ENCODE peak calls at places on chromosomes 4 and X, in eight cellular contexts. A is GM10248, Z is lower lobe of right lung, G is nephron progenitor cell, E is hepatocyte, Q is left lung, P is ovary, D is cardiac fibroblast. I is an unnamed sample.
A peak's percentile ranks its signal among the peaks of the same experiment; 100 is the strongest.

GRCh38 chr4:81665050-81665449 is 193.3 kb upstream of the RASGEF1B start:
- DNase-seq in A (no peak), G (no peak), Q (no peak), Z (no peak), D (no peak), E (no peak), P (no peak), I (no peak)

GRCh38 chr4:109989044-109989443 is 76.4 kb downstream of the EGF start:
- DNase-seq in E (peak; percentile 54), Z (no peak), Q (no peak), D (peak; percentile 22), G (no peak), A (no peak), P (no peak), I (no peak)

GRCh38 chrX:147476008-147476407 is 435.7 kb upstream of the FMR1 start:
- DNase-seq in A (peak; percentile 1), D (no peak), Q (no peak), G (peak; percentile 6), E (peak; percentile 38), P (no peak), Z (no peak), I (no peak)

GRCh38 chr4:163380703-163381102 is 37.0 kb downstream of the NPY5R start:
- DNase-seq in Q (no peak), Z (no peak), E (peak; percentile 7), D (no peak), P (no peak), G (no peak), A (no peak), I (no peak)

GRCh38 chr4:10057023-10057395 is 35.7 kb upstream of the SLC2A9 start:
- DNase-seq in A (no peak), E (no peak), P (no peak), D (no peak), G (no peak), Q (no peak), Z (no peak), I (no peak)

GRCh38 chrX:1442016-1442665 is 10.6 kb downstream of the ASMTL start:
- DNase-seq in Q (peak; percentile 41), A (no peak), D (no peak), Z (peak; percentile 36), E (no peak), P (no peak), G (no peak), I (no peak)

GRCh38 chr4:28555851-28556250 is 1695.2 kb downstream of the STIM2 start:
- DNase-seq in Z (no peak), A (no peak), Q (no peak), E (no peak), D (peak; percentile 5), G (no peak), P (no peak), I (no peak)

GRCh38 chrX:23637187-23637586 is 30.1 kb upstream of the PRDX4 start:
- DNase-seq in Q (no peak), Z (no peak), A (peak; percentile 22), E (no peak), D (no peak), P (no peak), G (no peak), I (peak; percentile 31)

GRCh38 chr4:153212755-153213154 is 8.5 kb downstream of the TRIM2 start:
- DNase-seq in G (no peak), D (no peak), Z (no peak), A (no peak), P (no peak), Q (no peak), E (no peak), I (no peak)

GRCh38 chrX:115330498-115331138 is 41.1 kb downstream of the LUZP4 start:
- DNase-seq in G (peak; percentile 50), Z (no peak), A (peak; percentile 55), D (peak; percentile 81), E (peak; percentile 83), P (peak; percentile 41), Q (no peak), I (no peak)

GRCh38 chr4:113768952-113769351 is 7.4 kb upstream of the CAMK2D start:
- DNase-seq in G (no peak), A (no peak), D (no peak), P (no peak), E (no peak), Z (no peak), Q (no peak), I (no peak)

GRCh38 chr4:20326977-20327376 is 75.3 kb downstream of the SLIT2 start:
- DNase-seq in Q (no peak), P (no peak), G (no peak), Z (no peak), E (no peak), D (peak; percentile 26), A (no peak), I (no peak)

GRCh38 chrX:45515262-45516215 is 314.9 kb upstream of the DIPK2B start:
- DNase-seq in D (peak; percentile 90), A (peak; percentile 10), E (peak; percentile 71), Q (no peak), G (no peak), Z (peak; percentile 67), P (peak; percentile 67), I (no peak)

GRCh38 chr4:120691106-120691505 is 231.4 kb downstream of the PRDM5 start:
- DNase-seq in D (no peak), E (no peak), P (no peak), Q (no peak), G (no peak), Z (no peak), A (no peak), I (no peak)

GRCh38 chr4:98374643-98375042 is 113.5 kb downstream of the RAP1GDS1 start:
- DNase-seq in A (no peak), G (no peak), E (no peak), D (peak; percentile 24), Q (no peak), Z (no peak), P (no peak), I (no peak)

GRCh38 chr4:56626963-56627362 is 54.1 kb downstream of the HOPX start:
- DNase-seq in G (no peak), E (no peak), D (no peak), Z (no peak), Q (no peak), A (no peak), P (no peak), I (no peak)

GRCh38 chr4:170741856-170742255 is 652.1 kb upstream of the AADAT start:
- DNase-seq in E (no peak), Q (no peak), D (no peak), Z (no peak), A (no peak), G (no peak), P (no peak), I (no peak)

GRCh38 chr4:12445711-12446110 is 1017.0 kb upstream of the HS3ST1 start:
- DNase-seq in A (no peak), Q (no peak), G (no peak), Z (no peak), P (no peak), D (peak; percentile 62), E (no peak), I (no peak)

GRCh38 chr4:12446650-12447049 is 1018.0 kb upstream of the HS3ST1 start:
- DNase-seq in E (peak; percentile 46), Z (no peak), G (no peak), A (no peak), D (peak; percentile 48), Q (no peak), P (peak; percentile 10), I (no peak)

DNA sequence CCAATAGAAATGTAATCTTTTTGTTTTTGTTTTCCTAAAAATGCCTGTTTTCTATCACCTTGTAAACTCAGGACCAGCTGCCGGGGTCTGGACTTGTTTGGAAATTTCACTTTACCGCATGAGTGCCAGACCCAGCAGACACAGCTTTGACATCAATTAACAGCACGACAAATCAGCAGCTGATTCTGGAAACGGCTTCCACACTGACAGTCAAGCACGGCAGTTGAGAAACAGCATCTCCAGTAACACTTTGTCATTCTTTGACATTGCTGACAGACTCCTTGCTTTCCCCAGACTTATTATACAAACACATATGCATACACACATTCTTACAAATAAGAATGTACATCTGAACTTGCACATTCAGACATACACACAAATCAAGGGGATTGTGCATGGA is 1017.5 kb upstream of the HS3ST1 start:
- DNase-seq in Q (no peak), P (no peak), E (no peak), G (no peak), A (no peak), D (peak; percentile 36), Z (no peak), I (no peak)
- TF ChIP-seq CTCF in Q (no peak), P (no peak), E (no peak), G (no peak), A (no peak), D (no peak), Z (no peak), I (no peak)

GRCh38 chr4:117164338-117164737 is 79.0 kb upstream of the TRAM1L1 start:
- DNase-seq in D (no peak), G (no peak), Q (no peak), Z (no peak), P (no peak), A (no peak), E (no peak), I (no peak)
- TF ChIP-seq CTCF in D (no peak), G (no peak), Q (no peak), Z (no peak), P (no peak), A (no peak), E (no peak), I (no peak)

GRCh38 chrX:47093248-47093647 is 15.0 kb downstream of the RGN start:
- DNase-seq in E (peak; percentile 50), A (no peak), G (no peak), Q (no peak), Z (no peak), D (peak; percentile 54), P (no peak), I (no peak)
- TF ChIP-seq CTCF in E (peak; percentile 59), A (peak; percentile 22), G (peak; percentile 31), Q (peak; percentile 24), Z (peak; percentile 25), D (no peak), P (no peak), I (peak; percentile 16)

GRCh38 chr4:55588160-55588559 is 3.9 kb downstream of the PDCL2 start:
- DNase-seq in D (no peak), A (no peak), Z (no peak), G (no peak), Q (no peak), E (no peak), P (no peak), I (no peak)

GRCh38 chr4:55592014-55592413 is at the start of gene PDCL2:
- DNase-seq in Q (peak; percentile 76), Z (no peak), G (peak; percentile 9), A (no peak), E (peak; percentile 3), P (no peak), D (no peak), I (no peak)
- TF ChIP-seq CTCF in Q (no peak), Z (no peak), G (no peak), A (no peak), E (no peak), P (no peak), D (no peak), I (no peak)

I was measured in natural killer cell.